ENCODE peak calls at places on chromosomes 11 and 22, in six cellular contexts. One of them, this sample, is unnamed.

GRCh38 chr11:120268686-120269085 is 28.7 kb downstream of the POU2F3 start:
- DNase-seq in H9: no peak
- DNase-seq in mesenchymal stem cell: no peak
- DNase-seq in neuronal stem cell: no peak
- DNase-seq in mesendoderm: no peak
- DNase-seq in H1: no peak
- DNase-seq in this sample: no peak

GRCh38 chr11:130720232-130720787 is 196.0 kb downstream of the SNX19 start:
- DNase-seq in H9: no peak
- DNase-seq in mesenchymal stem cell: no peak
- DNase-seq in neuronal stem cell: no peak
- DNase-seq in mesendoderm: peak; percentile 82
- DNase-seq in H1: no peak
- DNase-seq in this sample: no peak

GRCh38 chr22:50318698-50319411 is 8.0 kb downstream of the DENND6B start:
- DNase-seq in H9: no peak
- DNase-seq in mesenchymal stem cell: no peak
- DNase-seq in neuronal stem cell: no peak
- DNase-seq in mesendoderm: no peak
- DNase-seq in H1: no peak
- DNase-seq in this sample: no peak

GRCh38 chr11:88411265-88411664 is 73.7 kb upstream of the CTSC start:
- DNase-seq in H9: no peak
- DNase-seq in mesenchymal stem cell: peak; percentile 62
- DNase-seq in neuronal stem cell: no peak
- DNase-seq in mesendoderm: no peak
- DNase-seq in H1: no peak
- DNase-seq in this sample: peak; percentile 92

GRCh38 chr22:38317995-38318715 is 922 bp upstream of the CSNK1E start:
- DNase-seq in H9: no peak
- DNase-seq in mesenchymal stem cell: peak; percentile 97
- DNase-seq in neuronal stem cell: no peak
- DNase-seq in mesendoderm: peak; percentile 48
- DNase-seq in H1: no peak
- DNase-seq in this sample: peak; percentile 93

GRCh38 chr11:70367071-70367470 is 31.3 kb upstream of the CTTN start:
- DNase-seq in H9: no peak
- DNase-seq in mesenchymal stem cell: peak; percentile 77
- DNase-seq in neuronal stem cell: no peak
- DNase-seq in mesendoderm: no peak
- DNase-seq in H1: peak; percentile 41
- DNase-seq in this sample: peak; percentile 88

GRCh38 chr11:103295704-103296103 is 186.5 kb downstream of the DYNC2H1 start:
- DNase-seq in H9: no peak
- DNase-seq in mesenchymal stem cell: no peak
- DNase-seq in neuronal stem cell: no peak
- DNase-seq in mesendoderm: peak; percentile 51
- DNase-seq in H1: no peak
- DNase-seq in this sample: no peak

GRCh38 chr11:64758330-64759079 is 1.3 kb downstream of the PYGM start:
- DNase-seq in H9: peak; percentile 25
- DNase-seq in mesenchymal stem cell: no peak
- DNase-seq in neuronal stem cell: no peak
- DNase-seq in mesendoderm: no peak
- DNase-seq in H1: no peak
- DNase-seq in this sample: no peak

GRCh38 chr11:63882555-63883242 is 34.3 kb downstream of the RCOR2 start:
- DNase-seq in H9: peak; percentile 82
- DNase-seq in mesenchymal stem cell: no peak
- DNase-seq in neuronal stem cell: no peak
- DNase-seq in mesendoderm: peak; percentile 96
- DNase-seq in H1: peak; percentile 69
- DNase-seq in this sample: no peak

GRCh38 chr11:117387992-117388765 is 60.5 kb downstream of the CEP164 start:
- DNase-seq in H9: no peak
- DNase-seq in mesenchymal stem cell: peak; percentile 53
- DNase-seq in neuronal stem cell: no peak
- DNase-seq in mesendoderm: no peak
- DNase-seq in H1: no peak
- DNase-seq in this sample: peak; percentile 77

GRCh38 chr22:45268958-45269844 is 15.5 kb upstream of the UPK3A start:
- DNase-seq in H9: peak; percentile 86
- DNase-seq in mesenchymal stem cell: peak; percentile 60
- DNase-seq in neuronal stem cell: peak; percentile 89
- DNase-seq in mesendoderm: peak; percentile 84
- DNase-seq in H1: peak; percentile 97
- DNase-seq in this sample: peak; percentile 53

GRCh38 chr22:20174785-20175596 is 24.1 kb upstream of the CCDC188 start:
- DNase-seq in H9: no peak
- DNase-seq in mesenchymal stem cell: no peak
- DNase-seq in neuronal stem cell: no peak
- DNase-seq in mesendoderm: peak; percentile 15
- DNase-seq in H1: no peak
- DNase-seq in this sample: peak; percentile 9

GRCh38 chr11:107691003-107691402 is 20.9 kb downstream of the SLN start:
- DNase-seq in H9: no peak
- DNase-seq in mesenchymal stem cell: no peak
- DNase-seq in neuronal stem cell: no peak
- DNase-seq in mesendoderm: no peak
- DNase-seq in H1: no peak
- DNase-seq in this sample: peak; percentile 36

DNA sequence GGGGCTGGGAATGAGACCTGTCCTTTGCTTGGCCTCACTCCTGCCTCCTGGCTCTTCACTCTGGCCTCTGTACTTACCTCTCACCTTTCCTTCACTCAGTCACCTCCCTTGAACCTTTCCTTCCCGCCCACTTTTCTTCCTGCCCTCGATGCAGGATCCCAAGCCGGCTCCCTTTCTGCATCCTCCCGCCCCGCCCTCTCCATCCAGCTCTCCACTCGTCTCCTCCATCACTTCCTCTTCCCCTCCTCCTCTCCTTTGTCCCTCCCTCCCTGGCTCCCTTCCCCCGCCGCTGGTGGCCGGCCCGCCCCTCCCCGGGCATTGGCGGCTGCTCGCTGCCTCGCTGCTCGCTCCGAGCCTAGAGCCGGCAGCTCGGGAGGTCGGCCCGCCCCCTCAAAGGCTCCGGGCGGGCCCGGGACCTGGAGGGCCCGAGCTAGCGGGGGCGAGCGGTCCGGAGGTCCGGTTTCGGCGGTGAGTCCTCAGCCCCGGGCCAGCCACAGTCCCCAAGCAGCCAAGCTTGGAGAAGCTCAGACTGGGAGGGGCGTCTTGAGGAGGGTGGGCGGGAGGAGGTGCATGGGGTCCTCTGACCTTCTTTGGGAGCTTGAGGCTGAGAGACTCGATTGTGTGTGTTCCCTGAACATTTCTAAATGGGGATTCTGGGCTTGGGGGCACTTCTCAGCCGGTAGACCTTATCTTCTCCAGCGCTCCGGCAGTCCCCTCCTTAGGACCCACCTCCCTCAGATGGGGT is 13.8 kb downstream of the PHLDB1 start:
- DNase-seq in H9: peak; percentile 97
- DNase-seq in mesenchymal stem cell: peak; percentile 94
- DNase-seq in neuronal stem cell: no peak
- DNase-seq in mesendoderm: peak; percentile 94
- DNase-seq in H1: peak; percentile 89
- DNase-seq in this sample: peak; percentile 86
- H3K18ac ChIP-seq in H9: peak overlapping the region; percentile 41
- H3K18ac ChIP-seq in mesenchymal stem cell: peak overlapping the region; percentile 96
- H3K18ac ChIP-seq in neuronal stem cell: peak overlapping the region; percentile 93
- H3K18ac ChIP-seq in mesendoderm: peak overlapping the region; percentile 77
- H3K18ac ChIP-seq in H1: peak overlapping the region; percentile 95
- H3K18ac ChIP-seq in this sample: peak overlapping the region; percentile 90

GRCh38 chr22:31083377-31083768 is 2.3 kb downstream of the SMTN start:
- DNase-seq in H9: no peak
- DNase-seq in mesenchymal stem cell: no peak
- DNase-seq in neuronal stem cell: no peak
- DNase-seq in mesendoderm: no peak
- DNase-seq in H1: no peak
- DNase-seq in this sample: no peak
- H3K18ac ChIP-seq in H9: no peak overlapping the region
- H3K18ac ChIP-seq in mesenchymal stem cell: no peak overlapping the region
- H3K18ac ChIP-seq in neuronal stem cell: no peak overlapping the region
- H3K18ac ChIP-seq in mesendoderm: no peak overlapping the region
- H3K18ac ChIP-seq in H1: no peak overlapping the region
- H3K18ac ChIP-seq in this sample: no peak overlapping the region

GRCh38 chr11:76783901-76784813 is 1.0 kb downstream of the TSKU start:
- DNase-seq in H9: peak; percentile 95
- DNase-seq in mesenchymal stem cell: peak; percentile 90
- DNase-seq in neuronal stem cell: peak; percentile 85
- DNase-seq in mesendoderm: peak; percentile 96
- DNase-seq in H1: peak; percentile 91
- DNase-seq in this sample: peak; percentile 84

GRCh38 chr11:76783294-76783900 is at the start of gene TSKU:
- DNase-seq in H9: peak; percentile 81
- DNase-seq in mesenchymal stem cell: no peak
- DNase-seq in neuronal stem cell: peak; percentile 76
- DNase-seq in mesendoderm: peak; percentile 90
- DNase-seq in H1: peak; percentile 92
- DNase-seq in this sample: no peak

GRCh38 chr11:76787271-76787670 is 4.1 kb downstream of the TSKU start:
- DNase-seq in H9: no peak
- DNase-seq in mesenchymal stem cell: no peak
- DNase-seq in neuronal stem cell: no peak
- DNase-seq in mesendoderm: no peak
- DNase-seq in H1: no peak
- DNase-seq in this sample: no peak

GRCh38 chr11:76786053-76787014 is 3.2 kb downstream of the TSKU start:
- DNase-seq in H9: no peak
- DNase-seq in mesenchymal stem cell: no peak
- DNase-seq in neuronal stem cell: no peak
- DNase-seq in mesendoderm: no peak
- DNase-seq in H1: no peak
- DNase-seq in this sample: no peak

DNA sequence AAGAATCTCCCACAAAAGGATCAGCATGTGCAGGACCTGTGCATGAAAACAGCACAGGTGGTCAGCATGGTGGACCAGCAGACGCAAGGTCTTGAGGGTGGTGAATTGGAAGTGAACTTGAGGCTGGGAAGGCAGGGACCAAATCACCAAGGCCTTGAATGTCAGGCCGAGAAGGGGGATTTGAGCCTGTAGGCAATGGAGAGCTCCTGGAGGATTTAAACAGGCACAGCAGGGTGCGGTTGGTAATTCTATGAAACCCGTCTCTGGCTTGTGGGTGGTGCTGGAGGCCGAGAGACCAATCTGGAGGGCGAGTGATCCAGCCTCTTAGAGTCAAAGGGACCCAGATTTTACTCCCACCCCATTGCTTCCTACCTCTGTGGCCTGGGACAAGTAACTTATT is 2.4 kb downstream of the TSKU start:
- DNase-seq in H9: no peak
- DNase-seq in mesenchymal stem cell: no peak
- DNase-seq in neuronal stem cell: no peak
- DNase-seq in mesendoderm: peak; percentile 79
- DNase-seq in H1: no peak
- DNase-seq in this sample: no peak
- H3K18ac ChIP-seq in H9: no peak overlapping the region
- H3K18ac ChIP-seq in mesenchymal stem cell: no peak overlapping the region
- H3K18ac ChIP-seq in neuronal stem cell: no peak overlapping the region
- H3K18ac ChIP-seq in mesendoderm: peak overlapping the region; percentile 96
- H3K18ac ChIP-seq in H1: peak overlapping the region; percentile 91
- H3K18ac ChIP-seq in this sample: no peak overlapping the region

GRCh38 chr11:61627831-61628753 is 47.2 kb upstream of the SYT7 start:
- DNase-seq in H9: peak; percentile 86
- DNase-seq in mesenchymal stem cell: peak; percentile 61
- DNase-seq in neuronal stem cell: peak; percentile 67
- DNase-seq in mesendoderm: peak; percentile 80
- DNase-seq in H1: peak; percentile 92
- DNase-seq in this sample: peak; percentile 73
- H3K18ac ChIP-seq in H9: peak overlapping the region; percentile 53
- H3K18ac ChIP-seq in mesenchymal stem cell: no peak overlapping the region
- H3K18ac ChIP-seq in neuronal stem cell: peak overlapping the region; percentile 11
- H3K18ac ChIP-seq in mesendoderm: no peak overlapping the region
- H3K18ac ChIP-seq in H1: peak overlapping the region; percentile 87
- H3K18ac ChIP-seq in this sample: no peak overlapping the region

DNA sequence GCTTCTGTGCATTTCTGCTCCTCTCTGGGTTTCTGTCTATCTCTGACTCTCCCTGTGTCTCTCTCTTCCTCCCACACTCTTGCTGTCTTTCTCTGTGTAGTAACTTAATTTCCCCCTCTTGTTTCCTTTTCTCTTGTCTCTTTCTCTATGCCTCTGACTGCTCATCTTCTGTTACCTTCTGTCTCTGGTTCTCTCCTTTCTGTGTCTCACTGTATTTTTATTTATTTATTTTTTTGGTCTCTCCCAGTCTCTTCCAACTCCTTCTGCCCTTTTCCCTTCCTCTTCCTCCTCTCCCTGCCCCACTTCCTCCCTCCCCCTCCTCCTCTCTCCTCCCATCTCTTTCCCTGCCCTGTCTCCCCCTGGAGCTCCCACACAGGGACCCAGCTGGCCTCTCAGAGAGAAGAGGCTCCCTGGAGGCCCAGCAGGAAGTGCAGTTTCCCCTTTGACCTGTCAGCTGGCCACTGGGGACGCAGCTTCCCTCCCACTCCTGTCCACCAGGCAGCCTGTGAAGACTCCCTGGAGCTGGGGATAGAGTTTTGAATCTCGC is 38.3 kb upstream of the MYH9 start:
- DNase-seq in H9: no peak
- DNase-seq in mesenchymal stem cell: peak; percentile 85
- DNase-seq in neuronal stem cell: no peak
- DNase-seq in mesendoderm: peak; percentile 72
- DNase-seq in H1: peak; percentile 50
- DNase-seq in this sample: peak; percentile 53
- H3K18ac ChIP-seq in H9: peak overlapping the region; percentile 40
- H3K18ac ChIP-seq in mesenchymal stem cell: peak overlapping the region; percentile 92
- H3K18ac ChIP-seq in neuronal stem cell: peak overlapping the region; percentile 94
- H3K18ac ChIP-seq in mesendoderm: peak overlapping the region; percentile 53
- H3K18ac ChIP-seq in H1: peak overlapping the region; percentile 5
- H3K18ac ChIP-seq in this sample: peak overlapping the region; percentile 80

This sample was measured in IMR-90.